ENCODE peak calls at places on chromosomes 4 and X, in nine cellular contexts. O, F, I, X, L, C, S, P and H are unnamed samples.

GRCh38 chr4:148092316-148093014 is 349.7 kb downstream of the NR3C2 start:
- DNase-seq in C (no peak), I (no peak), L (no peak), X (no peak), O (no peak), F (no peak), P (no peak), S (no peak), H (no peak)

GRCh38 chr4:94491322-94491721 is 39.6 kb downstream of the PDLIM5 start:
- DNase-seq in C (no peak), S (no peak), I (no peak), O (peak), X (no peak), F (no peak), L (no peak), P (no peak), H (no peak)

GRCh38 chr4:7394681-7395451 is 39.9 kb downstream of the PSAPL1 start:
- DNase-seq in P (no peak), F (no peak), I (no peak), L (no peak), X (no peak), C (no peak), O (no peak), S (no peak), H (no peak)

GRCh38 chr4:26181616-26182015 is 139.2 kb upstream of the RBPJ start:
- DNase-seq in S (no peak), C (no peak), X (no peak), L (no peak), O (peak), F (no peak), I (no peak), P (no peak), H (no peak)

GRCh38 chrX:21845096-21845495 is 5.7 kb downstream of the MBTPS2 start:
- DNase-seq in P (no peak), S (no peak), X (no peak), I (no peak), C (no peak), F (no peak), O (no peak), L (no peak), H (no peak)

GRCh38 chr4:52202931-52203330 is 151.8 kb downstream of the SPATA18 start:
- DNase-seq in L (no peak), X (no peak), S (no peak), F (no peak), O (no peak), P (no peak), C (no peak), I (no peak), H (no peak)

GRCh38 chr4:17475481-17475880 is 36.4 kb downstream of the QDPR start:
- DNase-seq in F (no peak), L (no peak), P (no peak), X (no peak), S (no peak), O (peak), C (no peak), I (no peak), H (no peak)

GRCh38 chr4:30056016-30056415 is 664.2 kb upstream of the PCDH7 start:
- DNase-seq in L (no peak), I (no peak), S (no peak), F (no peak), X (no peak), P (no peak), C (no peak), O (no peak), H (no peak)

GRCh38 chr4:76570141-76570989 is 135.3 kb downstream of the SHROOM3 start:
- DNase-seq in O (peak), F (no peak), I (no peak), P (peak), S (no peak), X (peak), C (peak), L (no peak), H (no peak)

GRCh38 chr4:126697748-126698147 is 935.0 kb upstream of the INTU start:
- DNase-seq in P (no peak), S (peak), I (no peak), O (peak), F (no peak), C (no peak), L (no peak), X (no peak), H (no peak)

GRCh38 chrX:151596282-151596681 is 32.8 kb downstream of the PASD1 start:
- DNase-seq in P (no peak), C (peak), S (peak), X (no peak), F (no peak), O (no peak), L (no peak), I (no peak), H (no peak)

GRCh38 chr4:165754664-165755063 is 118.4 kb upstream of the TLL1 start:
- DNase-seq in S (no peak), I (no peak), O (no peak), C (no peak), X (no peak), L (no peak), P (no peak), F (no peak), H (no peak)

GRCh38 chrX:420496-421223 is 34.0 kb upstream of the PPP2R3B start:
- DNase-seq in F (no peak), P (no peak), C (no peak), I (no peak), S (no peak), O (no peak), X (no peak), L (no peak), H (no peak)

GRCh38 chr4:168484626-168485025 is 4.3 kb upstream of the DDX60L start:
- DNase-seq in F (no peak), L (no peak), P (no peak), O (peak), S (no peak), X (no peak), I (no peak), C (peak), H (no peak)